ENCODE peak calls at places on chromosomes 2 and 18, in nine cellular contexts. D is GM23338, J is hepatocyte, E is OCI-LY7, G is HCT116, N is GM23248, O is neural progenitor cell, K is MM.1S, F is PC-3. P is an unnamed sample.

GRCh38 chr2:204030337-204030736 is 93.8 kb downstream of the ICOS start:
- DNase-seq in D (no peak), J (no peak), E (no peak), G (no peak), N (no peak), O (no peak), K (no peak), F (no peak), P (no peak)

GRCh38 chr2:177529166-177529565 is 136.6 kb downstream of the AGPS start:
- DNase-seq in D (peak), J (no peak), E (no peak), G (no peak), N (no peak), O (no peak), K (no peak), F (no peak), P (no peak)

GRCh38 chr2:191899442-191899841 is 52.6 kb upstream of the CAVIN2 start:
- DNase-seq in D (no peak), J (no peak), E (no peak), G (no peak), N (peak), O (no peak), K (no peak), F (peak), P (no peak)

GRCh38 chr2:205743137-205743536 is 60.8 kb downstream of the NRP2 start:
- DNase-seq in D (no peak), J (no peak), E (no peak), G (no peak), N (no peak), O (no peak), K (no peak), F (no peak), P (no peak)

GRCh38 chr2:67290451-67290991 is 106.6 kb upstream of the ETAA1 start:
- DNase-seq in D (no peak), J (no peak), E (no peak), G (peak), N (peak), O (no peak), K (no peak), F (peak), P (no peak)

GRCh38 chr2:204487447-204488229 is 57.6 kb upstream of the PARD3B start:
- DNase-seq in D (no peak), J (peak), E (no peak), G (no peak), N (peak), O (no peak), K (no peak), F (no peak), P (no peak)

GRCh38 chr2:105590780-105591660 is 153.7 kb upstream of the NCK2 start:
- DNase-seq in D (no peak), J (no peak), E (no peak), G (no peak), N (no peak), O (no peak), K (no peak), F (no peak), P (no peak)

GRCh38 chr2:12766421-12766879 is 49.7 kb downstream of the TRIB2 start:
- DNase-seq in D (no peak), J (no peak), E (no peak), G (no peak), N (peak), O (no peak), K (no peak), F (no peak), P (no peak)

GRCh38 chr2:124027182-124027581 is 2.1 kb downstream of the CNTNAP5 start:
- DNase-seq in D (peak), J (peak), E (peak), G (no peak), N (peak), O (peak), K (peak), F (peak), P (peak)

GRCh38 chr2:12048551-12048950 is 302.1 kb downstream of the LPIN1 start:
- DNase-seq in D (peak), J (no peak), E (peak), G (no peak), N (no peak), O (peak), K (no peak), F (no peak), P (peak)

GRCh38 chr2:23456881-23457760 is 72.1 kb downstream of the KLHL29 start:
- DNase-seq in D (no peak), J (no peak), E (no peak), G (no peak), N (peak), O (no peak), K (no peak), F (peak), P (no peak)
- TF ChIP-seq EZH2phosphoT487 in D (no peak), J (no peak), E (no peak), G (no peak), N (no peak), O (no peak), K (no peak), F (no peak), P (no peak)

DNA sequence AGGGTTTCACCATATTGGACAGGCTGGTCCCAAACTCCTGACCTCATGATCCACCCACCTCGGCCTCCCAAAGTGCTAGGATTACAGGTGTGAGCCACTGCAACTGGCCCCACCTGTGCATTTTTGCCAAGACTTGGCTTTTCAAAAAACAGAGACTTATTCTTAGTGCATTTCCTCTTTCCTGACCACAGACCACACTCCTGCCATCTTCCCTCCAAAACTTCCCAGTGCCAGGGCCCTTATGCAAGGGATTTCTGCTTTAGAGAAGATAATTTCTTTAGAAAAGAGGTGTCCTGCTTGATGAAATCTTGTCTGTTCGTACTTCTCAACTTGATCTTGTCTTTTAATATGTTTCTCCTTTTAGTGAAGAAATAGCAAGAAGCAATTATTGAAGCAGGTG is 98.8 kb upstream of the ZNF516 start:
- DNase-seq in D (no peak), J (no peak), E (no peak), G (no peak), N (no peak), O (no peak), K (no peak), F (no peak), P (no peak)
- TF ChIP-seq EZH2phosphoT487 in D (no peak), J (no peak), E (no peak), G (no peak), N (no peak), O (no peak), K (no peak), F (no peak), P (no peak)

DNA sequence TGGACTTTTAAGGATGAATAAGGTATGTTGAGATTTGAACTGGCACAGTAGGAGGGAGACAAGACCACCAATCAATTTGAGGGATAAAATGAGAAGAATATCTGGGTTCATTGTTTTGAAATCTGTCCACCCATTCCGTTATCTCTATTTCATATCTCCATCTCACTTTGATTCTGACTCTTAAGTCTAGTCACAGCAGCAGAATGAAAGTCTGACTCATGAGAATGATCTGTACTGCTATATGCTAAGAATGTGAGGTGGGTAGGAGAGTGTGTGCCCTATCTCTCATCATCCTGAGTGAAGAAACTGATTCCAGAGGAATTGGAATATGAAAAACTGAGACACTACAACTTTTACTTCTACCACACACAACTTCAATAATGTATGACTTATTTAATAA is 1994.5 kb upstream of the PIK3C3 start:
- DNase-seq in D (no peak), J (no peak), E (no peak), G (no peak), N (peak), O (no peak), K (no peak), F (peak), P (no peak)
- TF ChIP-seq EZH2phosphoT487 in D (no peak), J (no peak), E (no peak), G (no peak), N (no peak), O (no peak), K (no peak), F (no peak), P (no peak)

DNA sequence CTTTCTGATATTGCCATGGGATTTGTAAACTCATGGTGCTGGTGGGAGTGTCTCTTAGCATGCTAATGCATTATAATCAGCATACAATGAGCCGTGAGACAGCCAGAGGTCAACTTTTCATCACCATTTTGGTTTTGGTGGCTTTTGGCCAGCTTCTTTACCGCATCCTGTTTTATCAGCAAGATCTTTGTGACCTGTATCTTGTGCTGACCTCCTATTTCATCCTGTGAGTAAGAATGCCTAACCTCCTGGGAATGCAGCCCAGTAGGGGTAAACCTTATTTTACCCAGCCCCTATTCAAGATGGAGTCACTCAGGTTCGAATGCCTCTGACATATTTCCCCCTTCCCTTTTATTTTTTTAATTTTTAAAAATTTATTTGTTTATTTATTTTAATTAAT is 148.3 kb downstream of the PHLPP1 start:
- DNase-seq in D (no peak), J (no peak), E (no peak), G (peak), N (peak), O (no peak), K (no peak), F (peak), P (no peak)
- TF ChIP-seq EZH2phosphoT487 in D (no peak), J (no peak), E (no peak), G (no peak), N (no peak), O (no peak), K (no peak), F (no peak), P (no peak)

GRCh38 chr18:58158008-58158407 is 114.0 kb downstream of the NEDD4L start:
- DNase-seq in D (no peak), J (no peak), E (no peak), G (no peak), N (no peak), O (no peak), K (no peak), F (no peak), P (no peak)
- TF ChIP-seq EZH2phosphoT487 in D (no peak), J (no peak), E (no peak), G (no peak), N (no peak), O (no peak), K (no peak), F (no peak), P (no peak)

DNA sequence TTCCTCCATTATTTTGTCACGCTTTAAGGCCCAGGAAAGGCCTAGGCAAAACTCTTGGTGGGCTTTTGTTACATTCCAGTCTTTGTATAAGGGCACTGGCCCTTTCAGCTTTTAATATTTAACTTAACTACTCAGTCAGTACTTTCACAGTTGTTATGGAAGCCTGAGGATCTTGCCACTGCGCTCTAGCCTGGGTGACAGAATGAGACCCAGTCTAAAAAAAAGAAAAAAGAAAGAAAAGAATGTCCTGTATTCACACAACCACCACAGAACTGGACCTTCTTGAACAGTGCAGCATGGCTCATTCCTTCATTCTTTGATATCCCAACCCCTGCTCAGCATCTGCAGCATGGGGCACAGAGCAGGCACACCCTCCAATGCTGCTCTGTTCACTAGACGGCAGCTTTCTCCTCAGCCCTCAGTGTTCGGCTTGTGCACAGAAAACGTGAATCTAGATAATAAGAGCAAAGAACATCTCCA is 93.4 kb upstream of the MSH2 start:
- DNase-seq in D (no peak), J (no peak), E (no peak), G (no peak), N (no peak), O (peak), K (peak), F (no peak), P (no peak)
- TF ChIP-seq EZH2phosphoT487 in D (no peak), J (no peak), E (no peak), G (no peak), N (no peak), O (no peak), K (no peak), F (no peak), P (no peak)

GRCh38 chr18:22188551-22189267 is 19.3 kb downstream of the GATA6 start:
- DNase-seq in D (no peak), J (no peak), E (no peak), G (no peak), N (no peak), O (no peak), K (no peak), F (no peak), P (no peak)
- TF ChIP-seq EZH2phosphoT487 in D (no peak), J (no peak), E (no peak), G (no peak), N (no peak), O (no peak), K (no peak), F (no peak), P (no peak)

DNA sequence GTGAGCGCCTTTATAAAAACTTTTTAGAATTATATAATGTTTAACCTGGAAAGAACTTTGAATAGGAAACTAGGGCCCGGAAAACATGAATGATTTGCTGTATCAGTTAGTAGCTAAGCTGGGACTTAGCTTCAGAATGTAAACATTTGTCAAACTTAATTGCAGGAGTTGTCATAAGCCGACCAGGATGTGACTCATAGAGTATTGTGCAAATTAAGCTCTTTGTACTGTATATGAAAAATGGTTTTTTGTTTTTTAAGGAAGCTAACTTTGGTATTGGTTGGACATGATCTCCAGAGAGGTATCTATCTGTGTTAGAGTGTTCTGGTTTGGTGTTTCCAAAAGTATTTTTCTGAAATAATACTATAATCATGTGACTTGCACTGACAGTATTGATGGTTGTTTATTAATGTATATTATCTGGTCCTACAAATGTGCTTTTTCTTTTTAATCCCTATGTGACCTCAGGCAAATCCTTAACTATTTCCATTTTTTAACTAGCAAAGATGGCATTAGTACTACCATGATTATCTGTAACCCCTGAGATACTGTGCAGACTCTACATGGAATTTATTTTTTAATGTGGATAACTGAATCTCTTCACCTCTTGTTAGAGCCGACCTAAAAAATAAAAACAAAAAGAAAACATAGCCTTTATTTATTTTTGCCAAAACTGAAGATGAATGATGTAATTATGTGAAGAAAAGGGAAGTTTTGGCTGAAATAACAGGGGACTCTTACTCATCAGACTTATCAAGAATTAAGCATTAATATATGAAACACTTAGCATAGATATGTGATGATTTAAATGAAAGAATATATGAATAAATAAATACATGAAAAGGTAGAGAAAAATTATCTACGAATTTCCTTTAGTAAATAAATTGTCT is 11.7 kb downstream of the YIPF4 start:
- DNase-seq in D (no peak), J (peak), E (no peak), G (peak), N (peak), O (no peak), K (no peak), F (peak), P (no peak)
- TF ChIP-seq EZH2phosphoT487 in D (no peak), J (no peak), E (no peak), G (no peak), N (no peak), O (no peak), K (no peak), F (no peak), P (no peak)

P was measured in SK-N-SH.